ENCODE peak calls at places on chromosomes 1 and 21, in four cellular contexts. E, Z, P and R are unnamed samples.

GRCh38 chr1:43238104-43238503 is 31.7 kb upstream of the TMEM125 start:
- DNase-seq in E (peak; percentile 24), P (peak; percentile 64), Z (peak; percentile 86), R (peak; percentile 55)

GRCh38 chr1:205497351-205497750 is 7.1 kb upstream of the CDK18 start:
- DNase-seq in P (no peak), E (no peak), Z (no peak), R (no peak)

GRCh38 chr1:187275985-187276580 is 447.3 kb downstream of the PLA2G4A start:
- DNase-seq in E (no peak), P (no peak), Z (no peak), R (no peak)

GRCh38 chr1:229058716-229059115 is 212.2 kb upstream of the RAB4A start:
- DNase-seq in P (no peak), Z (no peak), E (no peak), R (no peak)

GRCh38 chr1:248813546-248813945 is 12.2 kb downstream of the SH3BP5L start:
- DNase-seq in Z (no peak), P (no peak), E (no peak), R (no peak)

GRCh38 chr1:184289825-184290550 is 96.8 kb upstream of the C1orf21 start:
- DNase-seq in Z (no peak), E (no peak), P (no peak), R (no peak)

GRCh38 chr1:221074325-221074724 is 195.1 kb downstream of the HLX start:
- DNase-seq in E (no peak), Z (peak; percentile 5), P (peak; percentile 17), R (no peak)

GRCh38 chr1:53368314-53369033 is 40.6 kb upstream of the LRP8 start:
- DNase-seq in P (no peak), E (no peak), Z (peak; percentile 9), R (no peak)

GRCh38 chr1:176205322-176205914 is 1.7 kb downstream of the COP1 start:
- DNase-seq in E (no peak), Z (no peak), P (peak; percentile 31), R (peak; percentile 11)

GRCh38 chr21:44958471-44959191 is 18.8 kb downstream of the SLX9 start:
- DNase-seq in E (peak; percentile 65), P (peak; percentile 67), Z (peak; percentile 89), R (peak; percentile 82)

GRCh38 chr1:186904361-186904760 is 75.6 kb downstream of the PLA2G4A start:
- DNase-seq in P (no peak), Z (peak; percentile 10), E (no peak), R (no peak)

GRCh38 chr1:2199042-2199810 is 4.7 kb upstream of the FAAP20 start:
- DNase-seq in P (peak; percentile 85), Z (peak; percentile 90), E (peak; percentile 84), R (no peak)
- TF ChIP-seq POLR2A in P (peak; percentile 73), Z (peak; percentile 67), E (peak; percentile 88), R (no peak)

GRCh38 chr1:155050560-155051341 is at the start of gene ADAM15:
- DNase-seq in E (peak; percentile 70), P (peak; percentile 53), Z (peak; percentile 89), R (peak; percentile 94)
- TF ChIP-seq POLR2A in E (peak; percentile 42), P (no peak), Z (peak; percentile 68), R (peak; percentile 81)

GRCh38 chr1:67831850-67832513 is 1.3 kb downstream of the GNG12 start:
- DNase-seq in E (peak; percentile 29), P (peak; percentile 81), Z (peak; percentile 70), R (peak; percentile 67)
- TF ChIP-seq POLR2A in E (peak; percentile 36), P (peak; percentile 79), Z (peak; percentile 75), R (no peak)

GRCh38 chr1:73327180-73327793 is 870.7 kb downstream of the LRRIQ3 start:
- DNase-seq in E (no peak), Z (no peak), P (no peak), R (no peak)
- TF ChIP-seq POLR2A in E (no peak), Z (no peak), P (no peak), R (no peak)

GRCh38 chr1:27397106-27397505 is 4.7 kb downstream of the GPR3 start:
- DNase-seq in Z (no peak), P (no peak), E (no peak), R (no peak)

GRCh38 chr1:27394925-27395324 is 2.5 kb downstream of the GPR3 start:
- DNase-seq in P (peak; percentile 54), Z (no peak), E (no peak), R (no peak)

GRCh38 chr1:27394282-27394658 is 1.8 kb downstream of the GPR3 start:
- DNase-seq in E (no peak), P (no peak), Z (no peak), R (no peak)

GRCh38 chr1:27393641-27394281 is 1.3 kb downstream of the GPR3 start:
- DNase-seq in P (no peak), Z (no peak), E (no peak), R (no peak)

GRCh38 chr1:27395441-27396195 is 3.2 kb downstream of the GPR3 start:
- DNase-seq in E (peak; percentile 67), Z (peak; percentile 72), P (peak; percentile 57), R (peak; percentile 63)
- TF ChIP-seq POLR2A in E (no peak), Z (no peak), P (no peak), R (no peak)

GRCh38 chr1:203765029-203765837 is at the start of gene LAX1:
- DNase-seq in P (no peak), E (no peak), Z (no peak), R (no peak)

GRCh38 chr1:203772836-203773235 is 7.9 kb downstream of the LAX1 start:
- DNase-seq in P (no peak), Z (no peak), E (no peak), R (no peak)

GRCh38 chr1:203768158-203768725 is 3.3 kb downstream of the LAX1 start:
- DNase-seq in E (no peak), Z (no peak), P (no peak), R (no peak)

GRCh38 chr1:203771901-203772301 is 6.9 kb downstream of the LAX1 start:
- DNase-seq in P (no peak), Z (no peak), E (no peak), R (no peak)

DNA sequence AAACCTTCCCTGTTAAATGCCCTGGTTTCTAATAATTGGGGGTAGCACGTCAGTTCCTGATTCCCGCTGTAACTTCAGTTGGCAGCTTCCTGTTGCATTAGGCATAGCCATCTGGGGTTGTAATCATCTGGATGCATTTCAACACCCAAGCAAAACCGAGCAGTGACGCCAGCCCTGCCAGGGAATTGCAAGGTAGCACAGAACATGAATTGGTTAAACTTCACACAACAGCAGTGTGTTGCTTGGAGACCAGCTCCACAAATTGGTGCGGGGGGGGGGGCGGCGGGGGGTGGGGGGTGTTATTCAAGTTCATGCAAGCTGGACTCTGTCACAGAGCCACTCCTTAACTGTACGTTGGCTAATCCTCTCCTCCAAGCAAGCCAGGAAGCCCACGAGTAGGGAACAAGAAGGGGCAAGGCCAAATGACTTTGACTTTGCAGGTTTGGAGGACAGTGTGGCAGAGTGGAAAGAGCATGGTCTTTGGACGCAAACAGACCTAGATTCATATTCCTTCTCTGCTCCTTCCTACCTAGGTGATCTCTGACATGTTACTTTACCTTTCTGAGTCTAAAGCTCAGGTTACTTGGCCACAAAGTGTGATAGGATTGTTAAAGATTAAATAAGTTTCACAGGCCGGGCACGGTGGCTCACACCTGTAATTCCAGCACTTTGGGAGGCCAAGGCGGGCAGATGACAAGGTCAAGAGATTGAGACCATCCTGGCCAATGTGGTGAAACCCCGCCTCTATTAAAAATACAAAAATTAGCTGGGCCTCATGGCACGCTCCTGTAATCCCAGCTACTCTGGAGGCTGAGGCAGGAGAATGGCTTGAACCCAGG is 4.7 kb downstream of the LAX1 start:
- DNase-seq in P (peak; percentile 94), Z (peak; percentile 94), E (peak; percentile 35), R (no peak)
- TF ChIP-seq POLR2A in P (no peak), Z (no peak), E (no peak), R (no peak)

DNA sequence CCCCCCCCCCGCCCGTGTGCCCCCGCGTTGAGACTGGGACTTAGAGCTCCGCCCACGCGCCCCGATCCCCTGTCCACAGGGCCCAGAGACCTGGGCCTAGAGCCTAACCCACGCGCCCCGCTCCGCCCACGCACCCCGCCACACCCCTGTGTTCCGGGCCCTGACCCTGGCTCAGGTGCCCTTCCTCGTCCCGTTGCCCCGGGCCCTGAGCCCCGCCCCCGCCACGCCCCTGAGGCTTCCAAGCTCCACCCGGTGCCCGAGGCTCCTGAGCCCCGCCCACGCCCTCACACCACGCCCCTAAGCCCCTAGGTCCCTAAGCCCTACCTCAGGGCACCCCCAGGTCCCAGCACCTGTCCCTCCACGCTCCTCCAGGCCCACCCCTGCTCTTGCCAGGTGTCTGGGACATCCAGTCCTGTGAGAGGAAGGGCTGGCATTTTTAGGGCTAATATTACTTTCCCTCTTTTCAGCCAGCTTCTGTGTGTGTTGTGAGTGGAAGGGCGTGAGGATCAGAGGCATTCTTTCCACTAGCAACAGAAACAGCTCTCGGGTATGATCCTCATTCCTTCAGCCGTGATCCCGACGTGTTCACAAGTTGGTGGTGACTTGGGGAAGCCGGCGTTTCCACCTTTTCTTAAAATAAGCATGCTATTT is 614 bp upstream of the GPR157 start:
- DNase-seq in E (peak; percentile 78), Z (peak; percentile 91), P (no peak), R (peak; percentile 56)
- TF ChIP-seq POLR2A in E (no peak), Z (no peak), P (no peak), R (no peak)